ENCODE peak calls at places on chromosome 5, in eight cellular contexts. L is cardiac muscle cell, D is GM13977, Z is H9, F is fibroblast of pulmonary artery, B is prostate gland, M is K562, Y is fibroblast of lung. C is an unnamed sample.

GRCh38 chr5:39526914-39527477 is 102.2 kb upstream of the DAB2 start:
- DNase-seq in D (no peak), M (no peak), Y (no peak), L (no peak), B (no peak), F (peak), Z (peak), C (no peak)

GRCh38 chr5:166014256-166014655 is 2277.2 kb upstream of the WWC1 start:
- DNase-seq in L (no peak), Z (no peak), D (no peak), F (no peak), B (no peak), Y (no peak), M (no peak), C (no peak)

GRCh38 chr5:107564896-107565295 is 105.8 kb downstream of the EFNA5 start:
- DNase-seq in Y (peak), F (peak), L (no peak), D (no peak), M (no peak), B (no peak), Z (no peak), C (no peak)

GRCh38 chr5:44336708-44337107 is 52.5 kb downstream of the FGF10 start:
- DNase-seq in D (no peak), Y (no peak), Z (no peak), M (no peak), L (no peak), B (no peak), F (no peak), C (no peak)

GRCh38 chr5:133439859-133440258 is 172.5 kb downstream of the FSTL4 start:
- DNase-seq in F (no peak), D (no peak), Z (no peak), B (no peak), Y (no peak), L (no peak), M (no peak), C (no peak)

GRCh38 chr5:134430001-134430569 is 18.4 kb upstream of the CDKN2AIPNL start:
- DNase-seq in B (no peak), L (no peak), Y (no peak), D (no peak), M (no peak), F (no peak), Z (peak), C (no peak)

GRCh38 chr5:150582281-150582791 is 58.1 kb upstream of the SYNPO start:
- DNase-seq in Y (peak), F (peak), Z (no peak), L (peak), M (no peak), D (no peak), B (no peak), C (no peak)

GRCh38 chr5:115179068-115179958 is 9.6 kb upstream of the TRIM36 start:
- DNase-seq in F (no peak), L (peak), D (peak), Y (no peak), B (no peak), Z (peak), M (no peak), C (no peak)

GRCh38 chr5:86376214-86376613 is 241.5 kb upstream of the COX7C start:
- DNase-seq in Z (no peak), M (no peak), Y (no peak), D (no peak), L (no peak), F (no peak), B (no peak), C (no peak)

GRCh38 chr5:34721359-34721758 is 65.2 kb downstream of the RAI14 start:
- DNase-seq in Z (no peak), L (no peak), B (no peak), F (peak), M (no peak), D (no peak), Y (peak), C (no peak)

GRCh38 chr5:56876325-56876724 is 33.1 kb upstream of the SETD9 start:
- DNase-seq in B (no peak), L (no peak), Y (no peak), D (no peak), Z (no peak), F (no peak), M (no peak), C (no peak)

GRCh38 chr5:148563021-148563420 is 91.3 kb downstream of the HTR4 start:
- DNase-seq in B (no peak), Y (no peak), F (no peak), M (no peak), D (no peak), Z (no peak), L (no peak), C (no peak)

GRCh38 chr5:22411950-22412349 is 441.2 kb downstream of the CDH12 start:
- DNase-seq in L (no peak), B (no peak), F (no peak), Z (no peak), M (no peak), Y (no peak), D (no peak), C (no peak)

GRCh38 chr5:62600560-62601252 is 22.1 kb downstream of the LRRC70 start:
- DNase-seq in M (no peak), F (no peak), L (no peak), Z (no peak), B (no peak), D (no peak), Y (no peak), C (peak)

GRCh38 chr5:7856855-7857254 is 5.9 kb upstream of the CFAP90 start:
- DNase-seq in Y (peak), D (peak), M (peak), B (no peak), F (peak), Z (peak), L (peak), C (no peak)

GRCh38 chr5:180343846-180344327 is 9.2 kb downstream of the GFPT2 start:
- DNase-seq in B (no peak), Y (peak), M (no peak), F (peak), Z (no peak), D (no peak), L (no peak), C (no peak)

GRCh38 chr5:96997265-96997859 is 61.5 kb downstream of the LNPEP start:
- DNase-seq in F (peak), Z (no peak), Y (peak), M (peak), B (no peak), D (peak), L (peak), C (peak)

GRCh38 chr5:14665949-14666741 is 1.6 kb downstream of the OTULIN start:
- DNase-seq in B (peak), Z (no peak), F (peak), L (no peak), M (no peak), Y (no peak), D (peak), C (no peak)

GRCh38 chr5:122507045-122507444 is 195.0 kb downstream of the SNCAIP start:
- DNase-seq in Z (no peak), Y (no peak), F (no peak), M (no peak), L (no peak), B (no peak), D (no peak), C (no peak)

GRCh38 chr5:122499617-122500016 is 187.6 kb downstream of the SNCAIP start:
- DNase-seq in D (no peak), M (no peak), B (no peak), L (no peak), Z (no peak), Y (no peak), F (no peak), C (no peak)

GRCh38 chr5:122500245-122501086 is 188.4 kb downstream of the SNCAIP start:
- DNase-seq in L (peak), D (peak), Z (peak), B (no peak), F (peak), Y (peak), M (peak), C (no peak)

GRCh38 chr5:122498163-122498562 is 186.1 kb downstream of the SNCAIP start:
- DNase-seq in L (peak), D (no peak), Y (peak), B (no peak), Z (peak), F (peak), M (no peak), C (no peak)

DNA sequence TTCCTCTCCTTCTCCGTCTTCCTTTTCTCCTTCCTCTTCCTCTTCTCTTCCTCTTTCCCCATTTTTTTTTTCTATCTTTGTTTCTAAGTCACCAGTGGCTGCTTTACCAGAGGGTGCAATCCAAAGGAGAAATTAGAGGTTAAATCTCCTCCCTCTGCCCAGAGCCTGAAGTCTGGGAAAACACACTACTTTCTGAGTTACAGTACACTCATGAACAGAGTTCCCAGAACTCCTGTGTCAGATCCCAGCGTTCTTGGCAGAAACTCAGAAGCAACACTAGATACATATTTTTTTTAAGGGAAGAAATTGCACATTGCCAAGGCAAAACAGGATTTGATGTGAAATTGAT is 189.0 kb downstream of the SNCAIP start:
- DNase-seq in M (no peak), L (no peak), D (no peak), Z (no peak), B (no peak), F (peak), Y (peak), C (no peak)
- TF ChIP-seq CTCF in M (no peak), L (no peak), D (no peak), Z (no peak), B (no peak), F (no peak), Y (no peak), C (no peak)

DNA sequence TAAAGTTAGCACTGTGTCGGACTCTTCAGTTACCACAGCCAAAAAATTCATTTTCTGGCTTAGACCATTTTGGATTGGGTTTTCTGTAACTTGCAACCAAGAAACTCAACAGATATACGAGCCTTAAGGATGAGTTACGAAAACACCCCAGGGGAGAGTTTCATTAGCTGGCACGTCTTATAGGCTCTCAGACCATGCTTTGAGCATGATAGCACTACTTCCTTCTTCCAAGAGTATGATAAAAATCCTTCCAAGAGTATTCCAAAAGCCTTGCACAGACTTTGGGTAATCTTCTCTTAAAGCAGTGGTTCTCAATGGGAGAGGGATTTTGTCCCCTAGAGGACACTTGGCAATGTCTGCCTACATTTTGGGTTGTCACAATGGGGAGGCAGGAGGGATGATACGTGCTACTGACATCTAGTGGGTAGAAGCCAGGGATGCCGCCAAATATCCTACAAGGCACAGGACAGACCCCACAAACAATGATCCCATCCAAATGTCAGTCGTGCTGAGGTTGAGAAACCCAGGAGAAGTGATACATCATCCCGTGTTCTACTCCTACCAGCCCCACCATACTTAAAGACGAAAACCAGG is 64.8 kb downstream of the SMIM23 start:
- DNase-seq in L (peak), F (no peak), B (no peak), Z (peak), D (no peak), M (no peak), Y (no peak), C (no peak)
- TF ChIP-seq CTCF in L (peak), F (peak), B (no peak), Z (peak), D (no peak), M (peak), Y (peak), C (peak)

DNA sequence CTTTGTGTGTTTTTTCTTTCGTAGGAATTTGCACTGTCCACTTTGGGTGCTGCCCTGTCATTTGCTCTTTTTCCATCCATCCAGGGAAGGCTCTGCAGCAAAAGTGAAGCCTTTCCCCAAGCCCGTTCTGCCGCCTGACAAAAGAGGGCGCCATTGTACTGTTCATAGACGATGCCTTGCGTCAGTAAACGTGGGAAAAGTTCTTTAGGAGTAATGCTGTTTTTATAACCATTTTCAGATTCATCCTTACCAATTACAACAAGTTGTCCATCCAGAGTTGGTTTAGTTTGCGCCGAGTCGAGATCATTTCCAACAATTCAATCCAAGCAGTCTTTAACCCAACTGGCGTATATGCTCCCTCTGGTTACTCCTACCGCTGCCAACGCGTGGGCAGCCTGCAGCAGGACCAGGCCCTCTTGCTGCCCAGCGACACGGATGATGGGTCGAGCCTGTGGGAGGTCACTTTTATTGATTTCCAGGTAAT is 34.3 kb upstream of the RPS23 start:
- DNase-seq in B (no peak), D (peak), Y (peak), L (peak), Z (peak), M (peak), F (peak), C (no peak)
- TF ChIP-seq CTCF in B (peak), D (peak), Y (peak), L (peak), Z (peak), M (peak), F (peak), C (peak)

GRCh38 chr5:138464388-138465287 is 641 bp upstream of the EGR1 start:
- DNase-seq in B (peak), F (peak), M (peak), Z (peak), D (peak), L (peak), Y (peak), C (peak)
- TF ChIP-seq CTCF in B (no peak), F (no peak), M (no peak), Z (peak), D (no peak), L (no peak), Y (no peak), C (peak)

GRCh38 chr5:175840050-175840841 is 31.1 kb upstream of the CPLX2 start:
- DNase-seq in L (no peak), M (peak), Y (peak), F (peak), B (no peak), D (peak), Z (no peak), C (no peak)
- TF ChIP-seq CTCF in L (peak), M (peak), Y (peak), F (peak), B (peak), D (peak), Z (peak), C (peak)